ENCODE peak calls at places on chromosomes 12 and 14, in five cellular contexts. J is T follicular helper cell; D is lung; K is effector memory CD4-positive, alpha-beta T cell; P is brain microvascular endothelial cell. V is an unnamed sample.

GRCh38 chr12:53754196-53754595 is 2.4 kb upstream of the CISTR start:
- DNase-seq in J (no peak), D (no peak), K (no peak), P (no peak), V (no peak)

GRCh38 chr12:53214687-53215455 is 7.8 kb upstream of the ITGB7 start:
- DNase-seq in J (no peak), D (no peak), K (no peak), P (no peak), V (no peak)

GRCh38 chr12:53097207-53097563 is 282 bp upstream of the IGFBP6 start:
- DNase-seq in J (no peak), D (no peak), K (no peak), P (no peak), V (no peak)

GRCh38 chr12:131063427-131063826 is 109.7 kb downstream of the ADGRD1 start:
- DNase-seq in J (no peak), D (no peak), K (no peak), P (no peak), V (no peak)

GRCh38 chr14:70871863-70872677 is 35.2 kb upstream of the PCNX1 start:
- DNase-seq in J (no peak), D (no peak), K (no peak), P (no peak), V (no peak)

GRCh38 chr12:42705863-42706262 is 116.3 kb upstream of the PRICKLE1 start:
- DNase-seq in J (no peak), D (peak), K (no peak), P (peak), V (no peak)

GRCh38 chr12:54404061-54405004 is 14.7 kb downstream of the ITGA5 start:
- DNase-seq in J (peak), D (no peak), K (peak), P (no peak), V (peak)

GRCh38 chr12:91377456-91377855 is 194.8 kb upstream of the DCN start:
- DNase-seq in J (no peak), D (no peak), K (no peak), P (no peak), V (no peak)

V was measured in memory B cell.